ENCODE peak calls at places on chromosomes 12 and 14, in four cellular contexts. N is AG09319, E is psoas muscle, R is cardiac muscle cell. D is an unnamed sample.

GRCh38 chr12:122471324-122472226 is 29.2 kb downstream of the ZCCHC8 start:
- DNase-seq in N (peak), E (no peak), R (peak), D (no peak)

GRCh38 chr12:66600805-66601392 is 78.0 kb downstream of the GRIP1 start:
- DNase-seq in N (no peak), E (no peak), R (no peak), D (no peak)

GRCh38 chr14:70061108-70061507 is 127.6 kb downstream of the SLC8A3 start:
- DNase-seq in N (no peak), E (no peak), R (no peak), D (no peak)

GRCh38 chr12:123813349-123813748 is 51.2 kb downstream of the DNAH10 start:
- DNase-seq in N (peak), E (no peak), R (no peak), D (no peak)

GRCh38 chr12:31591308-31591901 is 469 bp upstream of the DENND5B start:
- DNase-seq in N (no peak), E (no peak), R (peak), D (no peak)

GRCh38 chr12:92593734-92594402 is 108.9 kb upstream of the PLEKHG7 start:
- DNase-seq in N (no peak), E (peak), R (no peak), D (no peak)

GRCh38 chr14:89340782-89341181 is 76.3 kb downstream of the FOXN3 start:
- DNase-seq in N (no peak), E (no peak), R (no peak), D (no peak)

GRCh38 chr12:116783503-116784237 is 45.6 kb downstream of the RNFT2 start:
- DNase-seq in N (no peak), E (no peak), R (no peak), D (no peak)

GRCh38 chr14:49954171-49954631 is 61.3 kb downstream of the ARF6 start:
- DNase-seq in N (peak), E (peak), R (no peak), D (no peak)

GRCh38 chr14:97873291-97873690 is 1076.1 kb downstream of the VRK1 start:
- DNase-seq in N (no peak), E (no peak), R (no peak), D (no peak)

D was measured in left ventricle myocardium inferior.